ENCODE peak calls at places on chromosomes 3 and 15, in seven cellular contexts. Q is CD4-positive, alpha-beta T cell; C is AG04450; U is stomach; V is RWPE1; N is heart right ventricle; L is coronary artery. J is an unnamed sample.

GRCh38 chr3:60531759-60532158 is 719.5 kb downstream of the FHIT start:
- DNase-seq in Q (no peak), C (no peak), U (no peak), V (no peak), N (no peak), L (no peak), J (no peak)

GRCh38 chr3:14345496-14346150 is 56.8 kb upstream of the SLC6A6 start:
- DNase-seq in Q (no peak), C (no peak), U (no peak), V (peak; percentile 5), N (no peak), L (no peak), J (no peak)

GRCh38 chr15:90064931-90065681 is 37.2 kb downstream of the IDH2 start:
- DNase-seq in Q (no peak), C (no peak), U (no peak), V (no peak), N (peak; percentile 81), L (no peak), J (peak; percentile 41)

GRCh38 chr3:108461641-108462040 is 48.8 kb downstream of the MYH15 start:
- DNase-seq in Q (no peak), C (no peak), U (no peak), V (no peak), N (no peak), L (no peak), J (no peak)

GRCh38 chr3:191997579-191998268 is 536.8 kb downstream of the PYDC2 start:
- DNase-seq in Q (no peak), C (no peak), U (no peak), V (no peak), N (no peak), L (no peak), J (no peak)

GRCh38 chr3:76107935-76108570 is 322.7 kb upstream of the ZNF717 start:
- DNase-seq in Q (no peak), C (peak; percentile 24), U (no peak), V (peak; percentile 38), N (no peak), L (no peak), J (peak; percentile 6)

GRCh38 chr3:158727499-158728377 is 4.5 kb downstream of the RARRES1 start:
- DNase-seq in Q (peak; percentile 20), C (no peak), U (peak; percentile 45), V (peak; percentile 57), N (peak; percentile 72), L (no peak), J (peak; percentile 71)

GRCh38 chr3:62371735-62372591 is 1.4 kb downstream of the FEZF2 start:
- DNase-seq in Q (no peak), C (no peak), U (no peak), V (no peak), N (no peak), L (no peak), J (no peak)

GRCh38 chr15:92624401-92624991 is 31.1 kb downstream of the FAM174B start:
- DNase-seq in Q (no peak), C (no peak), U (peak; percentile 57), V (no peak), N (peak; percentile 50), L (no peak), J (no peak)

GRCh38 chr3:150958694-150959093 is 13.8 kb downstream of the CLRN1 start:
- DNase-seq in Q (no peak), C (no peak), U (no peak), V (no peak), N (no peak), L (no peak), J (no peak)

DNA sequence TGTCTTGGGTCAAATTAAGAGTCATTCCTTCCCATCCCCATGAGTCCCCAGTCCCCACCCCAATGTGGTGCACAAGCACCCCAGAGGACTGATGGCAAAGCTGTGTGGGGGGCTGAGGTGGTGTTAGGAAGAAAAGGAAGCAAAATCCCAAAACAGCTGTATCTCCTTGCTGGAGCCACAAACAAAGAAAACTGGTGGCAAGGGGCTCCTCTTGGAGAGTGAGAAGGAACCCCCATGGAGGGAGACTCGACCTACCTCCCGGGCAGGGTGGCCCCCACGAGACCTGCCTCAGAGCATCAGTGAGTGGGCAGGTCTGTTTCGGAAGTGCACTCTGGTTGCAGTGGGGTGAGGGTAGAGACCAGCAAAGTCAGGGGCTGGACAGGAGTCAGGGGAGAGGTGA is 29.2 kb downstream of the PRR23E start:
- DNase-seq in Q (no peak), C (no peak), U (no peak), V (no peak), N (no peak), L (no peak), J (no peak)
- H3K27ac ChIP-seq in Q (no peak overlapping the region), C (no peak overlapping the region), U (no peak overlapping the region), V (no peak overlapping the region), N (no peak overlapping the region), L (no peak overlapping the region), J (no peak overlapping the region)

GRCh38 chr3:72233571-72233970 is 448.6 kb upstream of the PROK2 start:
- DNase-seq in Q (no peak), C (no peak), U (no peak), V (no peak), N (no peak), L (no peak), J (no peak)
- H3K27ac ChIP-seq in Q (no peak overlapping the region), C (no peak overlapping the region), U (no peak overlapping the region), V (no peak overlapping the region), N (no peak overlapping the region), L (no peak overlapping the region), J (no peak overlapping the region)

GRCh38 chr3:194139085-194139976 is 3.4 kb downstream of the HES1 start:
- DNase-seq in Q (no peak), C (no peak), U (no peak), V (peak; percentile 54), N (peak; percentile 40), L (no peak), J (no peak)
- H3K27ac ChIP-seq in Q (no peak overlapping the region), C (no peak overlapping the region), U (peak overlapping the region; percentile 99), V (peak overlapping the region; percentile 90), N (peak overlapping the region; percentile 96), L (peak overlapping the region; percentile 99), J (no peak overlapping the region)

GRCh38 chr15:76234337-76234889 is 76.9 kb downstream of the ETFA start:
- DNase-seq in Q (no peak), C (no peak), U (no peak), V (no peak), N (no peak), L (no peak), J (no peak)
- H3K27ac ChIP-seq in Q (no peak overlapping the region), C (no peak overlapping the region), U (no peak overlapping the region), V (no peak overlapping the region), N (no peak overlapping the region), L (no peak overlapping the region), J (no peak overlapping the region)

GRCh38 chr3:9867106-9867505 is 12.9 kb downstream of the CIDEC start:
- DNase-seq in Q (no peak), C (no peak), U (no peak), V (no peak), N (no peak), L (no peak), J (no peak)

GRCh38 chr3:9866639-9867038 is 13.4 kb downstream of the CIDEC start:
- DNase-seq in Q (no peak), C (no peak), U (no peak), V (no peak), N (no peak), L (no peak), J (no peak)

GRCh38 chr3:9875448-9875847 is 4.6 kb downstream of the CIDEC start:
- DNase-seq in Q (no peak), C (no peak), U (no peak), V (no peak), N (no peak), L (no peak), J (no peak)

GRCh38 chr3:9870978-9871377 is 9.1 kb downstream of the CIDEC start:
- DNase-seq in Q (no peak), C (peak; percentile 51), U (no peak), V (no peak), N (no peak), L (no peak), J (no peak)

GRCh38 chr3:9869955-9870354 is 10.1 kb downstream of the CIDEC start:
- DNase-seq in Q (no peak), C (no peak), U (no peak), V (no peak), N (no peak), L (no peak), J (no peak)
- H3K27ac ChIP-seq in Q (no peak overlapping the region), C (no peak overlapping the region), U (no peak overlapping the region), V (no peak overlapping the region), N (no peak overlapping the region), L (no peak overlapping the region), J (no peak overlapping the region)

GRCh38 chr3:186247821-186248814 is 113.9 kb downstream of the DGKG start:
- DNase-seq in Q (no peak), C (no peak), U (no peak), V (no peak), N (no peak), L (peak; percentile 28), J (peak; percentile 25)

GRCh38 chr3:186236357-186237020 is 125.5 kb downstream of the DGKG start:
- DNase-seq in Q (no peak), C (no peak), U (no peak), V (no peak), N (no peak), L (no peak), J (no peak)

GRCh38 chr3:186237915-186238314 is 124.1 kb downstream of the DGKG start:
- DNase-seq in Q (no peak), C (no peak), U (no peak), V (no peak), N (no peak), L (no peak), J (no peak)

GRCh38 chr3:186239321-186239720 is 122.7 kb downstream of the DGKG start:
- DNase-seq in Q (no peak), C (no peak), U (peak; percentile 58), V (no peak), N (peak; percentile 40), L (peak; percentile 41), J (no peak)

GRCh38 chr3:186241910-186242821 is 119.9 kb downstream of the DGKG start:
- DNase-seq in Q (no peak), C (no peak), U (peak; percentile 76), V (peak; percentile 22), N (peak; percentile 71), L (peak; percentile 77), J (peak; percentile 77)
- H3K27ac ChIP-seq in Q (no peak overlapping the region), C (no peak overlapping the region), U (peak overlapping the region; percentile 16), V (peak overlapping the region; percentile 2), N (peak overlapping the region; percentile 81), L (no peak overlapping the region), J (peak overlapping the region; percentile 36)

DNA sequence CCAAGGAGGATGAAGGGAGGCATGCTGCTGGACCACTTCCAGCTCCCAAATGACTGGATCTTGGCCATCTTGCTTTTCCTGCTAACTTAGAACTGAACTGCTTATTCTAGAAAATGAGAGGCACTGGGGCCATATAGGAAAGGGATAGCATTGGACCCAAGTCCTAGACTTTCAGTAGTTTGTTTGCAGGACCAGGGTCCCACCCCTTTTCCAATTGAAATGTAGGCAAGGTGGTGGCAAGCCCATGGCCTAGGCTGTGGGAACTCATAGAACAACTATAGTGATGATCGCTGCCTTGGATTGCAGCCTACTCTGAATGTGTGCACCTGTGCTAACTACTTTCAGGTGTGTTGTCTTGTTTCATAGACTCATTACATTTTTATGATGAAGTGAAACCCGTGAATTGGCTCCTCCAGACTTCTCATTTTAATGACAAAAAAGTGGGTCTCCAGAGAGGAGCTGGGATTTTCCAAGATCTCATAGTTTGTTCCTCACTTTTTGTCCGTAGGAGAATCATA is 50.3 kb downstream of the TGFBR2 start:
- DNase-seq in Q (no peak), C (no peak), U (no peak), V (no peak), N (no peak), L (no peak), J (no peak)
- H3K27ac ChIP-seq in Q (peak overlapping the region; percentile 96), C (no peak overlapping the region), U (no peak overlapping the region), V (no peak overlapping the region), N (peak overlapping the region; percentile 71), L (peak overlapping the region; percentile 16), J (no peak overlapping the region)

GRCh38 chr3:42491876-42492507 is 10.5 kb upstream of the VIPR1 start:
- DNase-seq in Q (no peak), C (no peak), U (peak; percentile 33), V (no peak), N (no peak), L (peak; percentile 58), J (peak; percentile 25)
- H3K27ac ChIP-seq in Q (no peak overlapping the region), C (no peak overlapping the region), U (peak overlapping the region; percentile 17), V (no peak overlapping the region), N (no peak overlapping the region), L (peak overlapping the region; percentile 13), J (peak overlapping the region; percentile 23)